ENCODE peak calls at places on chromosomes 16 and 17, in seven cellular contexts. P is NCI-H2171 treated with DMSO at 0.1 percent for 48 hours; F is amygdala; A is activated CD4-positive, CD25-positive, alpha-beta regulatory T cell treated with anti-CD3 and anti-CD28 coated beads, Interleukin-2, amount 50 U/mL, for 72 hours; S is frontal cortex; I is AG09309; R is HTR-8/SVneo. Z is an unnamed sample.

GRCh38 chr17:10050597-10051101 is 145.6 kb upstream of the RCVRN start:
- DNase-seq in P (no peak), A (no peak), R (no peak), I (no peak), F (no peak), S (no peak), Z (no peak)

GRCh38 chr16:29927523-29927905 is 1.5 kb upstream of the KCTD13 start:
- DNase-seq in F (no peak), A (no peak), S (no peak), R (no peak), I (no peak), P (no peak), Z (no peak)

GRCh38 chr17:80198144-80198661 is 21.9 kb downstream of the SGSH start:
- DNase-seq in A (no peak), P (peak; percentile 80), S (no peak), R (no peak), I (no peak), F (no peak), Z (no peak)

GRCh38 chr16:66416136-66416535 is 11.0 kb upstream of the BEAN1 start:
- DNase-seq in F (no peak), A (no peak), R (no peak), S (no peak), I (no peak), P (no peak), Z (no peak)

GRCh38 chr17:60803059-60803458 is 125.4 kb downstream of the BCAS3 start:
- DNase-seq in S (no peak), P (no peak), R (no peak), I (no peak), F (no peak), A (no peak), Z (no peak)

GRCh38 chr17:42288985-42289862 is 926 bp downstream of the STAT5A start:
- DNase-seq in S (peak; percentile 54), A (peak; percentile 61), P (no peak), I (no peak), R (no peak), F (no peak), Z (no peak)

GRCh38 chr16:73878616-73879015 is 418.0 kb upstream of the PSMD7 start:
- DNase-seq in I (peak; percentile 68), R (peak; percentile 42), A (no peak), S (peak; percentile 31), F (no peak), P (peak; percentile 69), Z (peak; percentile 29)

GRCh38 chr17:13575922-13576419 is 25.8 kb downstream of the HS3ST3A1 start:
- DNase-seq in S (no peak), R (no peak), I (no peak), F (no peak), A (no peak), P (no peak), Z (no peak)

GRCh38 chr17:348692-349425 is 3.7 kb downstream of the RPH3AL start:
- DNase-seq in P (no peak), S (no peak), R (no peak), F (no peak), A (no peak), I (no peak), Z (peak; percentile 51)

GRCh38 chr17:34154916-34155730 is 100.0 kb upstream of the CCL2 start:
- DNase-seq in I (no peak), R (no peak), S (no peak), F (no peak), P (no peak), A (no peak), Z (no peak)

GRCh38 chr16:76114681-76115080 is 162.5 kb upstream of the CNTNAP4 start:
- DNase-seq in A (no peak), I (no peak), R (no peak), F (no peak), P (peak; percentile 94), S (no peak), Z (no peak)

GRCh38 chr17:81354944-81355327 is 40.3 kb upstream of the BAHCC1 start:
- DNase-seq in F (no peak), I (no peak), S (no peak), A (no peak), R (no peak), P (no peak), Z (peak; percentile 72)

GRCh38 chr17:59859444-59860025 is 33.2 kb downstream of the TUBD1 start:
- DNase-seq in S (no peak), R (no peak), P (no peak), I (peak; percentile 33), F (no peak), A (no peak), Z (no peak)

GRCh38 chr17:65583921-65584603 is 22.6 kb upstream of the AXIN2 start:
- DNase-seq in F (peak; percentile 29), S (no peak), P (no peak), I (no peak), R (no peak), A (no peak), Z (no peak)

GRCh38 chr16:6684076-6684673 is 648.5 kb upstream of the RBFOX1 start:
- DNase-seq in I (no peak), A (no peak), P (peak; percentile 24), S (no peak), F (no peak), R (peak; percentile 1), Z (peak; percentile 7)

GRCh38 chr16:87918314-87918713 is 18.0 kb downstream of the CA5A start:
- DNase-seq in R (no peak), A (no peak), S (no peak), P (no peak), F (peak; percentile 20), I (no peak), Z (no peak)

GRCh38 chr17:954431-955164 is 25.0 kb downstream of the NXN start:
- DNase-seq in P (no peak), A (no peak), F (no peak), I (no peak), R (peak; percentile 84), S (no peak), Z (peak; percentile 71)

GRCh38 chr17:17824780-17825614 is 11.8 kb downstream of the SREBF1 start:
- DNase-seq in P (no peak), I (no peak), F (no peak), A (no peak), S (peak; percentile 26), R (no peak), Z (no peak)

GRCh38 chr16:50836121-50836541 is 94.2 kb downstream of the CYLD start:
- DNase-seq in P (no peak), I (no peak), R (no peak), S (peak; percentile 57), A (no peak), F (peak; percentile 45), Z (no peak)

GRCh38 chr16:70578035-70578434 is 54.4 kb downstream of the SF3B3 start:
- DNase-seq in R (no peak), S (no peak), P (no peak), A (no peak), F (no peak), I (no peak), Z (no peak)

GRCh38 chr17:12107905-12108304 is 87.2 kb downstream of the MAP2K4 start:
- DNase-seq in P (no peak), F (no peak), R (no peak), I (no peak), S (no peak), A (no peak), Z (no peak)

GRCh38 chr16:52618753-52619497 is 72.0 kb upstream of the TOX3 start:
- DNase-seq in P (no peak), F (no peak), A (no peak), R (no peak), I (no peak), S (no peak), Z (no peak)

GRCh38 chr17:36697907-36698526 is 96.6 kb downstream of the MRM1 start:
- DNase-seq in I (no peak), A (no peak), R (peak; percentile 41), P (no peak), S (no peak), F (no peak), Z (no peak)

GRCh38 chr16:17238285-17239028 is 232.3 kb downstream of the XYLT1 start:
- DNase-seq in S (no peak), A (no peak), R (no peak), P (no peak), F (no peak), I (no peak), Z (no peak)

GRCh38 chr16:88837806-88838205 is 18.9 kb downstream of the GALNS start:
- DNase-seq in A (no peak), S (no peak), P (no peak), F (no peak), I (no peak), R (no peak), Z (no peak)